ENCODE peak calls at places on chromosome 16, in four cellular contexts. B, I, T and U are unnamed samples.
A peak's percentile ranks its signal among the peaks of the same experiment; 100 is the strongest.

GRCh38 chr16:31700200-31700529 is 172.5 kb downstream of the AHSP start:
- DNase-seq in B (no peak), I (no peak), T (no peak), U (no peak)

GRCh38 chr16:48892884-48893283 is 282.9 kb upstream of the N4BP1 start:
- DNase-seq in B (no peak), I (no peak), T (no peak), U (no peak)

GRCh38 chr16:22843856-22844255 is 29.9 kb downstream of the HS3ST2 start:
- DNase-seq in B (no peak), I (no peak), T (no peak), U (no peak)

GRCh38 chr16:47392114-47392513 is 68.7 kb downstream of the ITFG1 start:
- DNase-seq in B (no peak), I (no peak), T (no peak), U (no peak)

GRCh38 chr16:77306050-77306616 is 106.9 kb downstream of the SYCE1L start:
- DNase-seq in B (no peak), I (no peak), T (no peak), U (no peak)

GRCh38 chr16:3143598-3144330 is 8.9 kb downstream of the ZNF213 start:
- DNase-seq in B (no peak), I (peak; percentile 69), T (no peak), U (no peak)

GRCh38 chr16:29811170-29811895 is 660 bp upstream of the PRRT2 start:
- DNase-seq in B (peak; percentile 97), I (peak; percentile 99), T (peak; percentile 97), U (peak; percentile 99)

GRCh38 chr16:28117168-28117565 is 53.7 kb upstream of the GSG1L start:
- DNase-seq in B (no peak), I (no peak), T (no peak), U (no peak)

GRCh38 chr16:23803591-23804123 is 32.1 kb upstream of the PRKCB start:
- DNase-seq in B (peak; percentile 73), I (peak; percentile 71), T (no peak), U (peak; percentile 45)

GRCh38 chr16:88078111-88078775 is 127.0 kb downstream of the BANP start:
- DNase-seq in B (no peak), I (peak; percentile 50), T (no peak), U (no peak)

GRCh38 chr16:56345406-56346050 is 79.8 kb downstream of the AMFR start:
- DNase-seq in B (no peak), I (peak; percentile 63), T (peak; percentile 4), U (no peak)

GRCh38 chr16:85136705-85137322 is 24.5 kb upstream of the CIBAR2 start:
- DNase-seq in B (peak; percentile 75), I (no peak), T (peak; percentile 58), U (no peak)

GRCh38 chr16:77599793-77600415 is 122.4 kb upstream of the NUDT7 start:
- DNase-seq in B (no peak), I (no peak), T (no peak), U (peak; percentile 58)

GRCh38 chr16:52078716-52079655 is 468.0 kb downstream of the TOX3 start:
- DNase-seq in B (no peak), I (no peak), T (no peak), U (no peak)

GRCh38 chr16:22317625-22318024 is 20.4 kb downstream of the POLR3E start:
- DNase-seq in B (peak; percentile 30), I (no peak), T (no peak), U (no peak)

GRCh38 chr16:5069854-5070253 is 1.8 kb upstream of the ALG1 start:
- DNase-seq in B (no peak), I (no peak), T (no peak), U (no peak)

GRCh38 chr16:530111-530817 is 2.8 kb downstream of the CAPN15 start:
- DNase-seq in B (no peak), I (no peak), T (peak; percentile 40), U (no peak)

GRCh38 chr16:1333149-1333812 is at the start of gene BAIAP3:
- DNase-seq in B (no peak), I (peak; percentile 87), T (no peak), U (peak; percentile 25)

GRCh38 chr16:71846443-71846842 is 667 bp downstream of the ATXN1L start:
- DNase-seq in B (no peak), I (no peak), T (no peak), U (peak; percentile 30)

GRCh38 chr16:21166561-21166961 is 8.1 kb downstream of the LDAF1 start:
- DNase-seq in B (no peak), I (no peak), T (no peak), U (peak; percentile 24)

GRCh38 chr16:50160495-50161164 is 7.5 kb downstream of the TENT4B start:
- DNase-seq in B (no peak), I (no peak), T (no peak), U (peak; percentile 38)

GRCh38 chr16:70582280-70582978 is 58.8 kb downstream of the SF3B3 start:
- DNase-seq in B (no peak), I (no peak), T (no peak), U (no peak)

GRCh38 chr16:84058664-84059063 is 16.1 kb upstream of the SLC38A8 start:
- DNase-seq in B (peak; percentile 57), I (no peak), T (no peak), U (peak; percentile 45)

GRCh38 chr16:70638814-70639792 is 7.3 kb upstream of the IL34 start:
- DNase-seq in B (no peak), I (no peak), T (no peak), U (peak; percentile 85)

GRCh38 chr16:52203096-52203495 is 343.8 kb downstream of the TOX3 start:
- DNase-seq in B (no peak), I (no peak), T (no peak), U (no peak)

GRCh38 chr16:1300664-1301476 is 8.6 kb upstream of the UBE2I start:
- DNase-seq in B (peak; percentile 90), I (peak; percentile 89), T (peak; percentile 87), U (peak; percentile 81)

GRCh38 chr16:84156342-84156784 is 11.3 kb downstream of the DNAAF1 start:
- DNase-seq in B (peak; percentile 11), I (no peak), T (no peak), U (no peak)

GRCh38 chr16:69399361-69399760 is 13.6 kb upstream of the TERF2 start:
- DNase-seq in B (no peak), I (no peak), T (no peak), U (peak; percentile 30)

GRCh38 chr16:73213761-73214480 is 166.0 kb upstream of the ZFHX3 start:
- DNase-seq in B (no peak), I (no peak), T (no peak), U (no peak)

GRCh38 chr16:24980077-24980793 is 34.9 kb downstream of the ARHGAP17 start:
- DNase-seq in B (no peak), I (no peak), T (no peak), U (no peak)

GRCh38 chr16:22739077-22739476 is 74.9 kb upstream of the HS3ST2 start:
- DNase-seq in B (no peak), I (no peak), T (no peak), U (no peak)

GRCh38 chr16:86138121-86138944 is 239.4 kb downstream of the IRF8 start:
- DNase-seq in B (no peak), I (peak; percentile 33), T (no peak), U (no peak)
- H3K36me3 ChIP-seq in B (no peaks in the 10 kb centered on the region), I (no peaks in the 10 kb centered on the region), T (no peaks in the 10 kb centered on the region), U (no peaks in the 10 kb centered on the region)

GRCh38 chr16:65069090-65069489 is 52.8 kb downstream of the CDH11 start:
- DNase-seq in B (no peak), I (no peak), T (no peak), U (no peak)

GRCh38 chr16:65070831-65071230 is 51.0 kb downstream of the CDH11 start:
- DNase-seq in B (no peak), I (peak; percentile 77), T (no peak), U (peak; percentile 97)

GRCh38 chr16:65068151-65068740 is 53.6 kb downstream of the CDH11 start:
- DNase-seq in B (no peak), I (no peak), T (no peak), U (peak; percentile 59)

GRCh38 chr16:65069766-65070165 is 52.1 kb downstream of the CDH11 start:
- DNase-seq in B (no peak), I (no peak), T (no peak), U (no peak)

DNA sequence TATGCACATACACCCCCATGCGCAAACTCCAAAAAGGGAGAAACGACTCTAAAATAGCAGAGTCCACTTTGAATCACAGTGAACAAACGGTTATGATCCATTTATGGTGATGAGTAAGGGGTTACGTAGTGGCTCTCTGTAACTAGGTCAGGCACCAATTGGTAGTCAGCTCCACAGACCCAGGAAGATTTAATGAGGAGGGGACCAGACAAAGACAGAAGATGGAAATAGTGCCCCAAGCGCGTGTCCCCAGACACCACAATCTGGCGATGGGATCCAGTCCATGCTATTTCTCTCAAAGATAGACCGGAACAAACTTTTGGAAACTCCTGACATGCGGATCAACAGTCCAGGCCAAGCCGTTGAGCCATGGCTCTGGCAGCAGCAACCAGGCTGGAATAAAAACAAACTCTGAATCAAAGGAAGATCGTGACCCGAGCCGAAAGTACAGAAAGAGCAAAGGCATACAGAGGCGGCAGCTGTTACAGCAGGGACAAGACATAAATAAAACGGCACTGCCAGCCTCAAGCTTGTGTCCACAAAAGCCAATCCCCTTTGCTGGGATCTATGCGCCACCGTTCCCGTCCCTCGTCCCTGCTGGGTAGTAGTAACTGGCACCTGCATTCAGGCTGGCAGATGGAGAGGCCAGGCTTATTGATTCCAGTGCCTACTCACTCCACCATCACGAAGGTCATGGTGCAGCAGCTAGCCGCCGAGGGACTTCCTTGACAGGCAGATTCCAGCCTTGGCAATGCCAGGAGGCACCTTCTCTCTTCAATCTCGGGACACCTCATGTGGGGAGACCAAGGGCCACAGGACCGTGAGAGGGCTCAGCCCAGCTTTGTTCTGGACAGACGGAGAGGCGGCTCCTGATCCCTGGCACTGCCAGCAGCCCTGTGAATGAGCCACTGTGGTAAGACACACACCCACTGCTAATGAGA is 50.2 kb downstream of the CDH11 start:
- DNase-seq in B (peak; percentile 59), I (peak; percentile 80), T (no peak), U (no peak)
- H3K4me3 ChIP-seq in B (no peak overlapping the region), I (no peak overlapping the region), T (no peak overlapping the region), U (no peak overlapping the region)

DNA sequence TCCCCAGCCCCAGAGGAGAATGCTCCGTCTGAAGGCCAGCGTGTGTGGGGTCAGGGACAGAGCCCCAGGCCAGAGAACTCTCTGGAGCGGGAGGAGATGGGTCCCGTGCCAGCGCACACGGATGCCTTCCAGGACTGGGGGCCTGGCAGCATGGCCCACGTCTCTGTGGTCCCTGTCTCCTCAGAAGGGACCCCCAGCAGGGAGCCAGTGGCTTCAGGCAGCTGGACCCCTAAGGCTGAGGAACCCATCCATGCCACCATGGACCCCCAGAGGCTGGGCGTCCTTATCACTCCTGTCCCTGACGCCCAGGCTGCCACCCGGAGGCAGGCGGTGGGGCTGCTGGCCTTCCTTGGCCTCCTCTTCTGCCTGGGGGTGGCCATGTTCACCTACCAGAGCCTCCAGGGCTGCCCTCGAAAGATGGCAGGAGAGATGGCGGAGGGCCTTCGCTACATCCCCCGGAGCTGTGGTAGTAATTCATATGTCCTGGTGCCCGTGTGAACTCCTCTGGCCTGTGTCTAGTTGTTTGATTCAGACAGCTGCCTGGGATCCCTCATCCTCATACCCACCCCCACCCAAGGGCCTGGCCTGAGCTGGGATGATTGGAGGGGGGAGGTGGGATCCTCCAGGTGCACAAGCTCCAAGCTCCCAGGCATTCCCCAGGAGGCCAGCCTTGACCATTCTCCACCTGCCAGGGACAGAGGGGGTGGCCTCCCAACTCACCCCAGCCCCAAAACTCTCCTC is 10.4 kb downstream of the CX3CL1 start:
- DNase-seq in B (no peak), I (no peak), T (no peak), U (no peak)
- H3K4me1 ChIP-seq in B (peaks cover 24% of the 10 kb centered on the region), I (no peaks in the 10 kb centered on the region), T (no peaks in the 10 kb centered on the region), U (no peaks in the 10 kb centered on the region)

GRCh38 chr16:89911375-89911774 is 7.3 kb upstream of the MC1R start:
- DNase-seq in B (no peak), I (no peak), T (no peak), U (no peak)
- H3K36me3 ChIP-seq in B (peaks cover 30% of the 10 kb centered on the region), I (peaks cover 6% of the 10 kb centered on the region), T (peaks cover 6% of the 10 kb centered on the region), U (peaks cover 10% of the 10 kb centered on the region)